ENCODE peak calls at places on chromosome 12, in nine cellular contexts. T is GM23248; K is stimulated activated CD4-positive, alpha-beta T cell treated with anti-CD3 and anti-CD28 coated beads, Interleukin-12 subunit alpha, Interleukin-12 subunit beta, amount 100 ng/mL, for 4 hours; N is NCI-H69; F is globus pallidus; O is non-pigmented ciliary epithelial cell; I is A549; S is fibroblast of pulmonary artery; J is endodermal cell. X is an unnamed sample.

GRCh38 chr12:113088971-113089756 is 32.6 kb downstream of the DTX1 start:
- DNase-seq in T (no peak), K (peak), N (no peak), F (no peak), O (no peak), I (no peak), S (no peak), J (no peak), X (no peak)

GRCh38 chr12:113514602-113515001 is 42.9 kb upstream of the LHX5 start:
- DNase-seq in T (no peak), K (no peak), N (no peak), F (no peak), O (no peak), I (no peak), S (no peak), J (no peak), X (no peak)

GRCh38 chr12:52347546-52348510 is 19.5 kb downstream of the KRT85 start:
- DNase-seq in T (no peak), K (no peak), N (no peak), F (no peak), O (no peak), I (no peak), S (no peak), J (no peak), X (no peak)

GRCh38 chr12:57846285-57846576 is 298 bp downstream of the CTDSP2 start:
- DNase-seq in T (no peak), K (no peak), N (no peak), F (no peak), O (no peak), I (no peak), S (no peak), J (no peak), X (no peak)

GRCh38 chr12:10147714-10148403 is 17.9 kb upstream of the CLEC7A start:
- DNase-seq in T (no peak), K (no peak), N (no peak), F (no peak), O (no peak), I (no peak), S (no peak), J (no peak), X (no peak)

GRCh38 chr12:53485955-53486729 is 13.1 kb downstream of the MAP3K12 start:
- DNase-seq in T (no peak), K (no peak), N (no peak), F (no peak), O (no peak), I (no peak), S (no peak), J (peak), X (no peak)

GRCh38 chr12:23376238-23376637 is 573.2 kb downstream of the SOX5 start:
- DNase-seq in T (no peak), K (no peak), N (no peak), F (no peak), O (no peak), I (no peak), S (no peak), J (peak), X (no peak)

GRCh38 chr12:124177276-124177950 is 117.5 kb upstream of the RFLNA start:
- DNase-seq in T (no peak), K (no peak), N (no peak), F (no peak), O (no peak), I (no peak), S (no peak), J (no peak), X (no peak)

GRCh38 chr12:31000751-31001150 is 72.9 kb upstream of the DDX11 start:
- DNase-seq in T (peak), K (no peak), N (peak), F (no peak), O (no peak), I (no peak), S (peak), J (no peak), X (no peak)

GRCh38 chr12:122295877-122296276 is 29.6 kb upstream of the VPS33A start:
- DNase-seq in T (no peak), K (no peak), N (no peak), F (no peak), O (no peak), I (no peak), S (no peak), J (no peak), X (no peak)

GRCh38 chr12:6180300-6181051 is 19.7 kb upstream of the CD9 start:
- DNase-seq in T (peak), K (no peak), N (no peak), F (no peak), O (no peak), I (no peak), S (peak), J (peak), X (peak)

GRCh38 chr12:53424626-53425514 is 1.2 kb downstream of the AMHR2 start:
- DNase-seq in T (no peak), K (no peak), N (no peak), F (no peak), O (no peak), I (no peak), S (peak), J (peak), X (no peak)

GRCh38 chr12:12505544-12506501 is 56.8 kb downstream of the DUSP16 start:
- DNase-seq in T (peak), K (no peak), N (no peak), F (peak), O (no peak), I (no peak), S (peak), J (no peak), X (peak)

GRCh38 chr12:108827941-108828340 is 29.4 kb downstream of the SSH1 start:
- DNase-seq in T (no peak), K (no peak), N (no peak), F (no peak), O (no peak), I (no peak), S (no peak), J (no peak), X (no peak)

GRCh38 chr12:25997401-25997973 is 39.0 kb downstream of the RASSF8 start:
- DNase-seq in T (peak), K (no peak), N (no peak), F (no peak), O (peak), I (peak), S (peak), J (no peak), X (peak)

GRCh38 chr12:53572134-53572758 is 53.9 kb downstream of the ATF7 start:
- DNase-seq in T (no peak), K (no peak), N (no peak), F (no peak), O (no peak), I (no peak), S (no peak), J (no peak), X (no peak)

GRCh38 chr12:120625557-120626419 is 14.6 kb upstream of the CABP1 start:
- DNase-seq in T (no peak), K (no peak), N (no peak), F (no peak), O (no peak), I (peak), S (no peak), J (peak), X (no peak)

GRCh38 chr12:114943601-114944000 is 259.6 kb upstream of the TBX3 start:
- DNase-seq in T (no peak), K (no peak), N (no peak), F (no peak), O (no peak), I (no peak), S (no peak), J (peak), X (no peak)

GRCh38 chr12:51269174-51270066 is 795 bp downstream of the SMAGP start:
- DNase-seq in T (peak), K (peak), N (peak), F (no peak), O (no peak), I (peak), S (peak), J (peak), X (peak)

GRCh38 chr12:53941750-53942149 is 3.1 kb downstream of the HOXC13 start:
- DNase-seq in T (no peak), K (no peak), N (no peak), F (no peak), O (no peak), I (no peak), S (no peak), J (peak), X (no peak)

GRCh38 chr12:8145754-8146415 is 10.9 kb upstream of the ZNF705A start:
- DNase-seq in T (peak), K (no peak), N (peak), F (peak), O (peak), I (no peak), S (peak), J (peak), X (peak)

GRCh38 chr12:47802312-47802711 is 17.4 kb downstream of the HDAC7 start:
- DNase-seq in T (peak), K (no peak), N (no peak), F (no peak), O (no peak), I (no peak), S (no peak), J (peak), X (no peak)

GRCh38 chr12:102675672-102676071 is 195.3 kb upstream of the IGF1 start:
- DNase-seq in T (peak), K (no peak), N (no peak), F (no peak), O (no peak), I (no peak), S (no peak), J (no peak), X (no peak)

GRCh38 chr12:106304797-106305196 is 2.3 kb downstream of the TCP11L2 start:
- DNase-seq in T (no peak), K (no peak), N (no peak), F (no peak), O (no peak), I (no peak), S (no peak), J (peak), X (no peak)

GRCh38 chr12:88052686-88053085 is 23.5 kb upstream of the C12orf50 start:
- DNase-seq in T (peak), K (no peak), N (peak), F (peak), O (peak), I (no peak), S (peak), J (peak), X (peak)

GRCh38 chr12:121467638-121468403 is 67.9 kb downstream of the RNF34 start:
- DNase-seq in T (peak), K (peak), N (no peak), F (no peak), O (no peak), I (peak), S (peak), J (peak), X (no peak)

GRCh38 chr12:9372202-9372601 is 164.0 kb upstream of the PZP start:
- DNase-seq in T (peak), K (no peak), N (peak), F (peak), O (no peak), I (no peak), S (no peak), J (peak), X (no peak)

GRCh38 chr12:92136883-92137582 is 8.6 kb downstream of the BTG1 start:
- DNase-seq in T (peak), K (no peak), N (peak), F (no peak), O (peak), I (peak), S (peak), J (no peak), X (peak)

GRCh38 chr12:109304485-109304884 is 4.6 kb downstream of the FOXN4 start:
- DNase-seq in T (no peak), K (no peak), N (peak), F (no peak), O (no peak), I (no peak), S (no peak), J (no peak), X (no peak)

GRCh38 chr12:69555461-69555860 is 29.8 kb upstream of the CCT2 start:
- DNase-seq in T (peak), K (no peak), N (no peak), F (no peak), O (peak), I (peak), S (peak), J (no peak), X (peak)

GRCh38 chr12:71269199-71269598 is 111.4 kb upstream of the TSPAN8 start:
- DNase-seq in T (no peak), K (no peak), N (no peak), F (no peak), O (no peak), I (no peak), S (no peak), J (no peak), X (no peak)

GRCh38 chr12:131871677-131872076 is 22.7 kb upstream of the ULK1 start:
- DNase-seq in T (no peak), K (no peak), N (no peak), F (no peak), O (no peak), I (no peak), S (no peak), J (no peak), X (no peak)

GRCh38 chr12:131366261-131366871 is 344.5 kb upstream of the SFSWAP start:
- DNase-seq in T (no peak), K (no peak), N (no peak), F (no peak), O (no peak), I (no peak), S (no peak), J (peak), X (no peak)

GRCh38 chr12:109302358-109302757 is 6.7 kb downstream of the FOXN4 start:
- DNase-seq in T (no peak), K (no peak), N (peak), F (no peak), O (no peak), I (peak), S (no peak), J (no peak), X (no peak)

GRCh38 chr12:93200291-93200917 is 177.3 kb upstream of the NUDT4 start:
- DNase-seq in T (no peak), K (no peak), N (no peak), F (no peak), O (no peak), I (no peak), S (peak), J (no peak), X (peak)

X was measured in fibroblast of the aortic adventitia.